ENCODE peak calls at places on chromosome 4, in seven cellular contexts. E, N, K, R, F, Y and L are unnamed samples.

GRCh38 chr4:76952631-76953587 is 3.4 kb downstream of the SEPTIN11 start:
- DNase-seq in N (no peak), F (no peak), Y (no peak), R (no peak), E (no peak), K (no peak), L (no peak)

GRCh38 chr4:56844817-56845580 is 23.5 kb upstream of the SPINK2 start:
- DNase-seq in E (peak), K (no peak), Y (no peak), N (no peak), R (no peak), F (no peak), L (no peak)

GRCh38 chr4:144355809-144356757 is 215.6 kb upstream of the GYPA start:
- DNase-seq in E (peak), N (no peak), F (no peak), Y (no peak), R (peak), K (peak), L (peak)

GRCh38 chr4:126799471-126799870 is 833.3 kb upstream of the INTU start:
- DNase-seq in E (peak), K (no peak), N (no peak), R (no peak), Y (no peak), F (no peak), L (no peak)

GRCh38 chr4:165325732-165326512 is 1.5 kb upstream of the MSMO1 start:
- DNase-seq in R (peak), E (peak), F (no peak), N (peak), K (no peak), Y (no peak), L (peak)

GRCh38 chr4:30821891-30822612 is 101.9 kb downstream of the PCDH7 start:
- DNase-seq in F (no peak), E (peak), Y (no peak), N (no peak), K (no peak), R (peak), L (peak)

GRCh38 chr4:127648061-127648460 is 15.3 kb downstream of the INTU start:
- DNase-seq in Y (no peak), K (no peak), E (peak), R (no peak), N (no peak), F (no peak), L (no peak)

GRCh38 chr4:158997660-158998349 is 105.1 kb upstream of the RAPGEF2 start:
- DNase-seq in E (no peak), N (no peak), K (no peak), Y (no peak), R (no peak), F (no peak), L (no peak)

GRCh38 chr4:68152411-68152810 is 22.7 kb upstream of the TMPRSS11F start:
- DNase-seq in E (peak), K (no peak), N (no peak), R (no peak), Y (no peak), F (no peak), L (no peak)

GRCh38 chr4:76147454-76148141 is 599 bp downstream of the NUP54 start:
- DNase-seq in F (peak), E (peak), R (peak), Y (no peak), K (peak), N (no peak), L (peak)